ENCODE peak calls at places on chromosomes 3 and 15, in five cellular contexts. One of them, this sample, is unnamed.

GRCh38 chr3:56771376-56771775 is 30.4 kb downstream of the ARHGEF3 start:
- DNase-seq in SK-N-SH: no peak
- DNase-seq in GM12878: no peak
- DNase-seq in HepG2: no peak
- DNase-seq in K562: no peak
- DNase-seq in this sample: no peak

GRCh38 chr15:98958076-98958475 is 49.5 kb downstream of the PGPEP1L start:
- DNase-seq in SK-N-SH: no peak
- DNase-seq in GM12878: no peak
- DNase-seq in HepG2: no peak
- DNase-seq in K562: no peak
- DNase-seq in this sample: no peak

GRCh38 chr3:33111581-33111980 is 2.2 kb upstream of the CRTAP start:
- DNase-seq in SK-N-SH: no peak
- DNase-seq in GM12878: peak
- DNase-seq in HepG2: no peak
- DNase-seq in K562: no peak
- DNase-seq in this sample: no peak

GRCh38 chr3:101781166-101781565 is 2.2 kb downstream of the NXPE3 start:
- DNase-seq in SK-N-SH: no peak
- DNase-seq in GM12878: no peak
- DNase-seq in HepG2: no peak
- DNase-seq in K562: no peak
- DNase-seq in this sample: no peak

GRCh38 chr3:101072299-101072698 is 79.1 kb upstream of the ABI3BP start:
- DNase-seq in SK-N-SH: no peak
- DNase-seq in GM12878: no peak
- DNase-seq in HepG2: no peak
- DNase-seq in K562: no peak
- DNase-seq in this sample: peak

GRCh38 chr15:80777137-80777536 is 2.0 kb upstream of the CEMIP start:
- DNase-seq in SK-N-SH: no peak
- DNase-seq in GM12878: no peak
- DNase-seq in HepG2: no peak
- DNase-seq in K562: no peak
- DNase-seq in this sample: peak

GRCh38 chr3:139378587-139378986 is 10.9 kb downstream of the COPB2 start:
- DNase-seq in SK-N-SH: peak
- DNase-seq in GM12878: no peak
- DNase-seq in HepG2: peak
- DNase-seq in K562: peak
- DNase-seq in this sample: peak

GRCh38 chr3:45486136-45486535 is 97.8 kb downstream of the LARS2 start:
- DNase-seq in SK-N-SH: no peak
- DNase-seq in GM12878: no peak
- DNase-seq in HepG2: no peak
- DNase-seq in K562: no peak
- DNase-seq in this sample: peak

GRCh38 chr3:157079677-157080369 is 80.1 kb downstream of the CCNL1 start:
- DNase-seq in SK-N-SH: no peak
- DNase-seq in GM12878: no peak
- DNase-seq in HepG2: no peak
- DNase-seq in K562: no peak
- DNase-seq in this sample: no peak

GRCh38 chr3:159669753-159670152 is 318.9 kb upstream of the IL12A start:
- DNase-seq in SK-N-SH: peak
- DNase-seq in GM12878: no peak
- DNase-seq in HepG2: no peak
- DNase-seq in K562: no peak
- DNase-seq in this sample: peak
- TF ChIP-seq MXI1 in SK-N-SH: no peak
- TF ChIP-seq MXI1 in GM12878: no peak
- TF ChIP-seq MXI1 in HepG2: no peak
- TF ChIP-seq MXI1 in K562: no peak
- TF ChIP-seq MXI1 in this sample: no peak

GRCh38 chr15:58458076-58458475 is 26.3 kb downstream of the LIPC start:
- DNase-seq in SK-N-SH: no peak
- DNase-seq in GM12878: no peak
- DNase-seq in HepG2: peak
- DNase-seq in K562: no peak
- DNase-seq in this sample: no peak
- TF ChIP-seq MXI1 in SK-N-SH: no peak
- TF ChIP-seq MXI1 in GM12878: no peak
- TF ChIP-seq MXI1 in HepG2: no peak
- TF ChIP-seq MXI1 in K562: no peak
- TF ChIP-seq MXI1 in this sample: no peak

GRCh38 chr15:22224241-22224671 is 143.9 kb downstream of the OR4M2 start:
- DNase-seq in SK-N-SH: no peak
- DNase-seq in GM12878: no peak
- DNase-seq in HepG2: no peak
- DNase-seq in K562: peak
- DNase-seq in this sample: no peak
- TF ChIP-seq MXI1 in SK-N-SH: no peak
- TF ChIP-seq MXI1 in GM12878: no peak
- TF ChIP-seq MXI1 in HepG2: no peak
- TF ChIP-seq MXI1 in K562: no peak
- TF ChIP-seq MXI1 in this sample: no peak

GRCh38 chr3:81741214-81741613 is 20.2 kb downstream of the GBE1 start:
- DNase-seq in SK-N-SH: no peak
- DNase-seq in GM12878: no peak
- DNase-seq in HepG2: no peak
- DNase-seq in K562: no peak
- DNase-seq in this sample: peak

GRCh38 chr3:81743096-81744025 is 18.1 kb downstream of the GBE1 start:
- DNase-seq in SK-N-SH: no peak
- DNase-seq in GM12878: no peak
- DNase-seq in HepG2: no peak
- DNase-seq in K562: peak
- DNase-seq in this sample: peak

GRCh38 chr3:81740731-81741130 is 20.7 kb downstream of the GBE1 start:
- DNase-seq in SK-N-SH: no peak
- DNase-seq in GM12878: no peak
- DNase-seq in HepG2: no peak
- DNase-seq in K562: no peak
- DNase-seq in this sample: no peak

GRCh38 chr3:81744366-81744765 is 17.1 kb downstream of the GBE1 start:
- DNase-seq in SK-N-SH: no peak
- DNase-seq in GM12878: no peak
- DNase-seq in HepG2: peak
- DNase-seq in K562: peak
- DNase-seq in this sample: peak

GRCh38 chr3:81742581-81742980 is 18.9 kb downstream of the GBE1 start:
- DNase-seq in SK-N-SH: no peak
- DNase-seq in GM12878: no peak
- DNase-seq in HepG2: no peak
- DNase-seq in K562: no peak
- DNase-seq in this sample: no peak
- TF ChIP-seq MXI1 in SK-N-SH: no peak
- TF ChIP-seq MXI1 in GM12878: no peak
- TF ChIP-seq MXI1 in HepG2: no peak
- TF ChIP-seq MXI1 in K562: no peak
- TF ChIP-seq MXI1 in this sample: no peak

GRCh38 chr3:8593022-8593817 is 51.4 kb downstream of the SSUH2 start:
- DNase-seq in SK-N-SH: no peak
- DNase-seq in GM12878: no peak
- DNase-seq in HepG2: no peak
- DNase-seq in K562: no peak
- DNase-seq in this sample: peak

GRCh38 chr3:8595252-8595934 is 49.2 kb downstream of the SSUH2 start:
- DNase-seq in SK-N-SH: no peak
- DNase-seq in GM12878: no peak
- DNase-seq in HepG2: no peak
- DNase-seq in K562: no peak
- DNase-seq in this sample: no peak

GRCh38 chr3:8584661-8585060 is 59.9 kb downstream of the SSUH2 start:
- DNase-seq in SK-N-SH: no peak
- DNase-seq in GM12878: no peak
- DNase-seq in HepG2: no peak
- DNase-seq in K562: no peak
- DNase-seq in this sample: no peak

GRCh38 chr3:8595935-8596262 is 48.7 kb downstream of the SSUH2 start:
- DNase-seq in SK-N-SH: no peak
- DNase-seq in GM12878: no peak
- DNase-seq in HepG2: no peak
- DNase-seq in K562: no peak
- DNase-seq in this sample: no peak

DNA sequence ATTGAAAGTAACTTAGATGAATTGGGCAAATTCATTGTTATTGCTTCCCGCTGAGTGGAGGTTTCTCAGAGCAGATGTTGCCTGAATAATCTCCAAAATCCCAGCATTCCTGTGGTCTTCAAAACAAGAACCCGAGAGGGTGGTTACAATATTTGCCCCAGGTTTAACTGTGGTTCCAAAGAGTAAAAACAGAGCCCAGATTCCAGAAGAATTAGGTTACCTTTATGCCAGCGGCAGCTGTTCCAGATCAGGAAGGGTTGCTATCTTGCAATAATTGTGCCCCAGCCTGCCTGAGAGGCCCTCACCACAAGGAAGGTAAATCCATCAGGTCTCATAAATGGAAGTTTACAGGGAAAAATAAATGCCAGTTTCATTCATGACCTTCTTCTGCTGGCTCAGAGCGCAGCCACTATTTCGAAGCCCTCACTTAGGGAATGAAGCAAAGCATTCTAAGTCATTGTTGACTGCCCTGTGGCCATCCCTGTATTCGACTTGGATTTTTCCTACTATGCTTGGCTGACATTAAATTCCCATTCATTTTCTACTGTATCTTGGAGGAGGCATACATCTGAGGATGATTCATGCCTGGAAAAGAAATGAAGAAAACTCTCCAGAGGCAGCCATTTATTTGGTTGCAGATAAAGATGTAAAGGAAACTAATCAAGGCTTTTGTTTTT is 54.6 kb downstream of the SSUH2 start:
- DNase-seq in SK-N-SH: no peak
- DNase-seq in GM12878: no peak
- DNase-seq in HepG2: no peak
- DNase-seq in K562: no peak
- DNase-seq in this sample: peak
- TF ChIP-seq MXI1 in SK-N-SH: no peak
- TF ChIP-seq MXI1 in GM12878: no peak
- TF ChIP-seq MXI1 in HepG2: no peak
- TF ChIP-seq MXI1 in K562: no peak
- TF ChIP-seq MXI1 in this sample: no peak

DNA sequence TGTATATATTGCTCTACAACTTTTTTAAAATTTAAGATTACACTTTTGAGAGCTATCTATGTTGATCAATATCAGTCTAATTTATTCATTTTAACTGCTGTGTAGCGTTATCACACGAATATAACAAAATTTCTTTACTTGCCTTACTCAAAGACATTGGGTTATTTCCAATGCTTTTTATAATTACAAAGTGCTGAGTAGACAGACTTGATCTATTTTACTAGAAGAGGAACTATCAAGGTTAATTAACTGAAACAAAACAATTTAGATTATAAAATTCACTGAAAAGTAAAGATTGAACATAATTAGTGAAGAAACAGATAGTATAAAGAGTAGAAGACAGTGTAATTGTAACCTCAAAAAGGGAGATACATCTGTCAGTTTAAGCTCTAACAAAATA is 105.5 kb downstream of the TGFBR2 start:
- DNase-seq in SK-N-SH: no peak
- DNase-seq in GM12878: no peak
- DNase-seq in HepG2: no peak
- DNase-seq in K562: no peak
- DNase-seq in this sample: no peak
- TF ChIP-seq MXI1 in SK-N-SH: no peak
- TF ChIP-seq MXI1 in GM12878: no peak
- TF ChIP-seq MXI1 in HepG2: no peak
- TF ChIP-seq MXI1 in K562: no peak
- TF ChIP-seq MXI1 in this sample: no peak

DNA sequence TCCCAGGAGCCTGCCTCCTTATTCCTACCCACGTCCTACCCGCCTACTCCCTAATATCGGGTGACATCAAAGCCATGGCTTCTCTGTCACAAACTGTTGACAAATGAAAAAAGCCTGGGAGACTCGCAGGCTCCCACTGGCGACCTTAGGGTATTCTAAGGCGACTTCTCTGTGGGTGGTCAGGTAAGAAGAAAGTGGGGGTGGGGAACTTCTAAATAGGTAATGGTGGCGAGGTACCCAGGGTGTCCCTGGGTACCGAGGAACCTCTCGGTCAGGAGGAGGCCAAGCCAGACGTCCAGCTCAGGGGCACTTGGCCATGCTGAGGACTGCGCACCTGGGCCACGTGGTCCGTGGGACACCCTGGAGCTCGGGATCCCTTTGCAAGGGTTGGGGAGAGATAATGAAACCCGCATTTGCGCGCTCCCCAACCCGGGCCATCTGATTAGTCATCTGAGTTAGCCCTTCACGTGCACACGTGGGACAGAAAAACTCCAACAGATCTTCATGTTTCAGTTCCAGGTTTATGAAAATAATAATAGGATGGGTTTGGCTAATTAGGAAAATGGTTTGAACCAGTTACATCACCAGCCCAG is 78.2 kb downstream of the NR2F2 start:
- DNase-seq in SK-N-SH: no peak
- DNase-seq in GM12878: no peak
- DNase-seq in HepG2: no peak
- DNase-seq in K562: peak
- DNase-seq in this sample: no peak
- TF ChIP-seq MXI1 in SK-N-SH: no peak
- TF ChIP-seq MXI1 in GM12878: no peak
- TF ChIP-seq MXI1 in HepG2: no peak
- TF ChIP-seq MXI1 in K562: no peak
- TF ChIP-seq MXI1 in this sample: no peak

GRCh38 chr3:190217081-190217480 is 96.4 kb upstream of the P3H2 start:
- DNase-seq in SK-N-SH: no peak
- DNase-seq in GM12878: no peak
- DNase-seq in HepG2: no peak
- DNase-seq in K562: no peak
- DNase-seq in this sample: peak
- TF ChIP-seq MXI1 in SK-N-SH: no peak
- TF ChIP-seq MXI1 in GM12878: no peak
- TF ChIP-seq MXI1 in HepG2: no peak
- TF ChIP-seq MXI1 in K562: no peak
- TF ChIP-seq MXI1 in this sample: no peak